ENCODE peak calls at places on chromosomes 13 and 19, in five cellular contexts. N, C, O, S and H are unnamed samples.

GRCh38 chr19:38849746-38850230 is at the start of gene HNRNPL:
- DNase-seq in N (no peak), C (peak), O (no peak), S (no peak), H (no peak)

GRCh38 chr13:58059624-58060023 is 428.1 kb downstream of the PCDH17 start:
- DNase-seq in N (no peak), C (no peak), O (no peak), S (no peak), H (no peak)

GRCh38 chr13:50215389-50215788 is 200.1 kb downstream of the KCNRG start:
- DNase-seq in N (no peak), C (no peak), O (peak), S (no peak), H (no peak)

GRCh38 chr13:102591988-102592781 is 4.6 kb upstream of the TPP2 start:
- DNase-seq in N (peak), C (peak), O (peak), S (peak), H (peak)

GRCh38 chr19:49849433-49850220 is 1.3 kb upstream of the PTOV1 start:
- DNase-seq in N (no peak), C (no peak), O (no peak), S (no peak), H (no peak)

GRCh38 chr13:99528547-99528946 is 27.3 kb downstream of the TM9SF2 start:
- DNase-seq in N (no peak), C (no peak), O (no peak), S (peak), H (no peak)

GRCh38 chr13:63972328-63972727 is 2556.7 kb upstream of the PCDH20 start:
- DNase-seq in N (no peak), C (no peak), O (no peak), S (no peak), H (no peak)

GRCh38 chr19:49301165-49301865 is 23.7 kb downstream of the SLC6A16 start:
- DNase-seq in N (peak), C (peak), O (peak), S (peak), H (peak)

GRCh38 chr13:28357247-28357825 is 137.6 kb downstream of the FLT1 start:
- DNase-seq in N (no peak), C (no peak), O (no peak), S (no peak), H (no peak)

GRCh38 chr13:79451500-79451962 is 29.4 kb upstream of the NDFIP2 start:
- DNase-seq in N (peak), C (peak), O (peak), S (peak), H (peak)

GRCh38 chr19:1221141-1221903 is 15.7 kb downstream of the STK11 start:
- DNase-seq in N (no peak), C (no peak), O (peak), S (no peak), H (no peak)

GRCh38 chr19:53642381-53643099 is 10.7 kb downstream of the DPRX start:
- DNase-seq in N (no peak), C (no peak), O (no peak), S (no peak), H (no peak)

GRCh38 chr13:55999709-56000108 is 1141.0 kb upstream of the PRR20A start:
- DNase-seq in N (no peak), C (no peak), O (no peak), S (no peak), H (no peak)

GRCh38 chr13:21929400-21929799 is 258.5 kb downstream of the FGF9 start:
- DNase-seq in N (no peak), C (no peak), O (no peak), S (no peak), H (no peak)

GRCh38 chr13:99432637-99433542 is 68.4 kb upstream of the TM9SF2 start:
- DNase-seq in N (peak), C (peak), O (peak), S (peak), H (peak)

GRCh38 chr13:66879971-66880370 is 350.2 kb downstream of the PCDH9 start:
- DNase-seq in N (no peak), C (no peak), O (no peak), S (no peak), H (no peak)

GRCh38 chr19:10454267-10454666 is 33.9 kb downstream of the PDE4A start:
- DNase-seq in N (no peak), C (no peak), O (no peak), S (no peak), H (no peak)

GRCh38 chr19:22286151-22286810 is at the start of gene ZNF729:
- DNase-seq in N (no peak), C (no peak), O (no peak), S (no peak), H (no peak)

GRCh38 chr13:79548886-79549285 is 67.9 kb downstream of the NDFIP2 start:
- DNase-seq in N (no peak), C (no peak), O (no peak), S (no peak), H (no peak)

GRCh38 chr19:1754651-1755466 is 1.6 kb downstream of the ONECUT3 start:
- DNase-seq in N (no peak), C (no peak), O (peak), S (peak), H (no peak)

GRCh38 chr19:41064974-41065569 is 23.2 kb upstream of the CYP2A13 start:
- DNase-seq in N (peak), C (no peak), O (peak), S (peak), H (peak)

GRCh38 chr19:34481861-34482379 is 362 bp downstream of the WTIP start:
- DNase-seq in N (no peak), C (no peak), O (no peak), S (no peak), H (no peak)

GRCh38 chr13:42395066-42395821 is 123.3 kb downstream of the AKAP11 start:
- DNase-seq in N (no peak), C (no peak), O (no peak), S (no peak), H (no peak)

GRCh38 chr19:49011194-49011593 is 5.7 kb downstream of the LHB start:
- DNase-seq in N (no peak), C (no peak), O (no peak), S (no peak), H (no peak)

GRCh38 chr13:47650221-47650620 is 350.9 kb downstream of the SUCLA2 start:
- DNase-seq in N (no peak), C (no peak), O (no peak), S (no peak), H (no peak)

GRCh38 chr19:1945899-1946298 is 4.9 kb downstream of the CSNK1G2 start:
- DNase-seq in N (no peak), C (no peak), O (peak), S (no peak), H (no peak)

GRCh38 chr19:6911523-6911922 is 24.1 kb downstream of the ADGRE1 start:
- DNase-seq in N (no peak), C (no peak), O (no peak), S (no peak), H (no peak)

GRCh38 chr19:6903446-6903845 is 16.1 kb downstream of the ADGRE1 start:
- DNase-seq in N (no peak), C (no peak), O (no peak), S (no peak), H (no peak)

DNA sequence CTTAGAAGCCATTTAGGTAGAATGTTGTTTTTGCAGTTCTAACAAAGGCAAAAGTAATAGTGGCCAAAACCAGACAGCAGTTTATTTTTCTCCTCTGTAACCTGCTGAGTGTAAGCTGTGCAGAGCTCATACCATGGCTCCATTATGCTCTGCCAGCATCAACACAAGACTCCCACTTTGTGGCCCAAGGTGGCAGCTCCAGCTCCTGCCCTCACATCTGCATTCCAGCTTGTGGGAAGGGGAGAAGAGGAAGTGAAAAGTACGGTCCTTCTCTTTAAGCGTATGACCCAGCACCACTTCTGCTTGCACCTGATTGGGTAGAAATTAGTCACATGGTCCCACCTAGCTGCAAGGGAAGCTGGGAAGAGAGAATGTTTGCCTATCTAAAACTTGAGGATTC is 19.2 kb downstream of the ADGRE1 start:
- DNase-seq in N (no peak), C (no peak), O (no peak), S (no peak), H (no peak)
- H3K4me3 ChIP-seq in N (no peak), C (no peak), O (no peak), S (no peak), H (no peak)

DNA sequence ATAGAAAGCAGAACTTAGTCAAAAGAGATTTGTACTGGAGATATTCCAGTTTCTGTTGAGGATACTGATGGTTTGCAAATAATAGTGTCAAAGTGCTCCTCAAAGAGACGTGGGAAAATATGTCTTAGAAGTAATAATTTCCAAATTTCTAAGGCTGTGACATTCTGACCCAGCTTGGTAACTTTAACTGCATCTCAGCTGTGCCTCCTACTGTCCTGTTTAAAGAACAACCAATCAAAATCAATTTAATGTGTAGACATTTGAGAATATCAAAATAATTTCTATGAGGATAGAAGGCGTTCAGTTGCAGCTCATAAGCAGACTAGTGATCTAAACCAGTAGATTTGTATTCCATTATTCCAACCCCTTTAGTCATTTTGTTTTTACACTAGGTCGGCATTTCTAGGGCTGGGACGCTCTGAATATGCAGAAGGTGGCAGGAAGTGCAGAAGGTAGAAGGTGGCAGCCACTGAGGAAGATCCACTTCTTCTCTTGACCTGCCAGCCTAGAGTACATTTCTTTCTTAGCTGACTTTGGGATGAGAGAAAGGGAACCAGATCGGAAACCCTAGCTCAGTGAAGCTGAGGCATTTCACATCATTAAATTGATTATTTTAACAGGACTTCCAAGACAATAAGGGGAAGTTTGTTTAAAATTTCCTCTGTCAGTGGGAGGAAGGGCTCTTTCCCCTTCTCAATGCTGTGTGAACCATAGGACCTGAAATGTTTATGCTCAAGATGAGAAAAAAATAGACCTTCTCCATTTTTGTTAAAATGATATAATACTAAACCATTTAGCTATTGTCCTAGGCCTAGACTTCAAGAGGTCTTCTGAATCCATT is 67.5 kb downstream of the COL4A1 start:
- DNase-seq in N (no peak), C (no peak), O (no peak), S (no peak), H (no peak)
- TF ChIP-seq CTCF in N (no peak), C (no peak), O (no peak), S (no peak), H (peak)

GRCh38 chr13:112055417-112056206 is 11.3 kb upstream of the SOX1 start:
- DNase-seq in N (no peak), C (no peak), O (no peak), S (no peak), H (no peak)
- H3K4me3 ChIP-seq in N (no peak), C (no peak), O (no peak), S (no peak), H (no peak)

DNA sequence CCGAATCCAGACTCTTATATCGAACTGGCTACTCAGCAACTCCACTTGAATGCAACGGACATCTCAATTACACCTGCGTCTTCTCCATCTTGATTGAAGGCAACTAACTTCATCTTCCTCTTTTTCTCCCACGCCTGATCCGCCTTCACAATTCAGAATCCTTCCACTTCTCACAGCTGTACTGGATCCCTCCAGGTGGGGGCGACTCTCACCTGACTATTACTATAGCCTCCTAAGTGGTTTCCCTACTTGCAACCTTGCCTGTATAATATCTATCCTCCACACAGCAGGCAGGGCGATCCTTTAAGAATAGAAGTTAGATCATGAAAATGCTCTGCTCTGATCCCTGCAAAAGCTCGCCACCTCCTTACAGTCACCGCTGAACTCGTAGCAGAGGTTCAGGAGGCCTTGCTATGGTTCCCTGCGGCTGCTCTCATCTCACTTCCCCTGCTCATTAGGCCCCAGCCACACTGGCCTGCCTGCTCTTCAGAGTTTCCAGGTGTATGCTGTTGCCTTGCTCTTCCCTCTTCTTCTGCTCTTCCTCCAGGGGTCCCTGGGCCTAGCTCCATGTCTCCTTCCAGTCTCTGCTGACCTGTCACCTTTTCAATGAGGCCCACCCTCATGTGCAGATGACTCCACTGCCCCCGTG is 31.9 kb downstream of the RFXAP start:
- DNase-seq in N (no peak), C (no peak), O (no peak), S (peak), H (no peak)
- TF ChIP-seq CTCF in N (no peak), C (no peak), O (no peak), S (peak), H (peak)

GRCh38 chr19:35673121-35673804 is 6.9 kb downstream of the UPK1A start:
- DNase-seq in N (peak), C (peak), O (peak), S (peak), H (peak)
- H3K4me3 ChIP-seq in N (peak), C (peak), O (peak), S (peak), H (peak)

GRCh38 chr13:97743946-97744345 is 209.5 kb upstream of the IPO5 start:
- DNase-seq in N (no peak), C (no peak), O (no peak), S (no peak), H (peak)

GRCh38 chr13:97753269-97753668 is 200.2 kb upstream of the IPO5 start:
- DNase-seq in N (no peak), C (no peak), O (no peak), S (no peak), H (no peak)

GRCh38 chr13:97753942-97754670 is 199.4 kb upstream of the IPO5 start:
- DNase-seq in N (no peak), C (no peak), O (no peak), S (no peak), H (no peak)

GRCh38 chr13:97751477-97751876 is 202.0 kb upstream of the IPO5 start:
- DNase-seq in N (no peak), C (no peak), O (no peak), S (no peak), H (no peak)

GRCh38 chr13:97749174-97749573 is 204.3 kb upstream of the IPO5 start:
- DNase-seq in N (no peak), C (no peak), O (peak), S (peak), H (no peak)
- TF ChIP-seq CTCF in N (no peak), C (no peak), O (no peak), S (peak), H (peak)

GRCh38 chr13:111913790-111914189 is 153.2 kb upstream of the SOX1 start:
- DNase-seq in N (no peak), C (no peak), O (no peak), S (no peak), H (no peak)
- H3K4me3 ChIP-seq in N (no peak), C (no peak), O (no peak), S (no peak), H (no peak)

GRCh38 chr13:106443625-106444024 is 91.8 kb downstream of the EFNB2 start:
- DNase-seq in N (no peak), C (no peak), O (no peak), S (no peak), H (no peak)
- TF ChIP-seq CTCF in N (no peak), C (no peak), O (no peak), S (no peak), H (no peak)